ENCODE peak calls at places on chromosomes 7 and 10, in nine cellular contexts. N is AG09319, L is breast epithelium, H is mammary epithelial cell, X is A549, E is lower lobe of right lung, Z is GM06990, I is endodermal cell, A is endothelial cell. V is an unnamed sample.

GRCh38 chr10:18235477-18235876 is 95.3 kb downstream of the CACNB2 start:
- DNase-seq in N (no peak), L (no peak), H (no peak), X (no peak), E (no peak), Z (no peak), I (no peak), A (no peak), V (no peak)

GRCh38 chr7:65946895-65947294 is 35.1 kb downstream of the GUSB start:
- DNase-seq in N (peak), L (no peak), H (peak), X (peak), E (no peak), Z (no peak), I (no peak), A (no peak), V (no peak)

GRCh38 chr7:4270268-4270667 is 411.8 kb upstream of the FOXK1 start:
- DNase-seq in N (no peak), L (no peak), H (no peak), X (no peak), E (no peak), Z (no peak), I (no peak), A (no peak), V (no peak)

GRCh38 chr10:44300666-44301649 is 83.9 kb downstream of the CXCL12 start:
- DNase-seq in N (peak), L (peak), H (peak), X (peak), E (no peak), Z (peak), I (no peak), A (no peak), V (no peak)

GRCh38 chr7:31094271-31094670 is 42.2 kb downstream of the ADCYAP1R1 start:
- DNase-seq in N (no peak), L (no peak), H (no peak), X (no peak), E (no peak), Z (no peak), I (no peak), A (no peak), V (no peak)

GRCh38 chr10:59319854-59320253 is 42.5 kb downstream of the FAM13C start:
- DNase-seq in N (no peak), L (no peak), H (no peak), X (no peak), E (no peak), Z (no peak), I (no peak), A (no peak), V (no peak)

GRCh38 chr7:30925117-30925516 is 13.5 kb downstream of the AQP1 start:
- DNase-seq in N (no peak), L (no peak), H (no peak), X (no peak), E (no peak), Z (no peak), I (peak), A (peak), V (no peak)

GRCh38 chr7:134255814-134256213 is 60.9 kb downstream of the SLC35B4 start:
- DNase-seq in N (no peak), L (no peak), H (no peak), X (peak), E (no peak), Z (no peak), I (peak), A (peak), V (no peak)

GRCh38 chr10:94397549-94398370 is 4.6 kb upstream of the TBC1D12 start:
- DNase-seq in N (no peak), L (no peak), H (no peak), X (peak), E (no peak), Z (no peak), I (no peak), A (no peak), V (no peak)

GRCh38 chr7:131769241-131769640 is 212.8 kb upstream of the PODXL start:
- DNase-seq in N (no peak), L (no peak), H (peak), X (peak), E (no peak), Z (no peak), I (no peak), A (no peak), V (no peak)

DNA sequence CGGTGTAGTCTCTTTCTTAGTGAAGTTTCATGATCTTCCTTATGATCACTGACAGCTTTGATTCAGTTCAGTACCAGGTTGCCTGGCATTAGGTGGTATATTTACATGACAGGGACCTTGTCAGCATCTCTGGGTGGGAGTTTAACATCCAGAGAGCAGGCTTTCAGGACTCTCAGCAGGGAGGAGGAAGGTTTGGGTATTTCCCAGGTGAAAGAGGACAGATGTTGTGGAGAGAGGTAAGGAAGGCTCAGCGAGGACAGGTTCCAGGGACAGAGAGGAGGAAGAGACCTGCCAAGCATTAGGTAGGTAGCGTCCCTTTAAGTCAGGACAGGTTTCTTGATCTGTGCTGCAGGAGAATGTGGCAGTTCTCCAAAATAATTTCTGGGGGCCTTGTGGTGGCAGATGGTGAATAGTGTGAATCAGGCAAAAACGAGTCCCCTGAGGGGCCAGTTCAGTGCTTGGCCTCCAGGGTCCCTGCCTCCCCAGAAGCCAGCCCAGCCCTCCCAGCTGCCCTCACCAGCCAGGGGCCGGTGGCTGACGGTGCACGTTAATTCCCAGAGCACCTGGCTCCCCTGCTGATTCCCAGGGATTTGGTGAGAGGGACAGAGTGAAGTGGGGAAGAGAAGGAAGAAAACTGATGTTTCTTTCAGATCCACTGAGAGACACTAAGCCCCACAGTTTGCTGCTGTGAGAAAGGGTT is 82.0 kb downstream of the VWC2 start:
- DNase-seq in N (no peak), L (no peak), H (no peak), X (no peak), E (no peak), Z (no peak), I (peak), A (no peak), V (peak)
- TF ChIP-seq CTCF in N (no peak), L (no peak), H (no peak), X (no peak), E (no peak), Z (no peak), I (peak), A (no peak), V (no peak)

GRCh38 chr7:110148054-110148453 is 942.9 kb upstream of the LRRN3 start:
- DNase-seq in N (no peak), L (no peak), H (no peak), X (no peak), E (no peak), Z (no peak), I (no peak), A (no peak), V (no peak)
- TF ChIP-seq CTCF in N (no peak), L (no peak), H (no peak), X (no peak), E (no peak), Z (no peak), I (no peak), A (no peak), V (no peak)

GRCh38 chr10:128633864-128634541 is 507.8 kb upstream of the MKI67 start:
- DNase-seq in N (no peak), L (no peak), H (peak), X (no peak), E (no peak), Z (no peak), I (peak), A (no peak), V (no peak)

GRCh38 chr10:128632694-128633093 is 506.5 kb upstream of the MKI67 start:
- DNase-seq in N (no peak), L (no peak), H (no peak), X (no peak), E (no peak), Z (no peak), I (no peak), A (no peak), V (no peak)

GRCh38 chr10:128630787-128631252 is 504.6 kb upstream of the MKI67 start:
- DNase-seq in N (no peak), L (no peak), H (peak), X (no peak), E (no peak), Z (no peak), I (no peak), A (no peak), V (no peak)

GRCh38 chr10:128629111-128630096 is 503.2 kb upstream of the MKI67 start:
- DNase-seq in N (no peak), L (peak), H (peak), X (peak), E (no peak), Z (no peak), I (no peak), A (no peak), V (no peak)

GRCh38 chr10:128631801-128632241 is 505.6 kb upstream of the MKI67 start:
- DNase-seq in N (no peak), L (no peak), H (peak), X (no peak), E (no peak), Z (no peak), I (no peak), A (no peak), V (no peak)
- TF ChIP-seq CTCF in N (peak), L (peak), H (peak), X (no peak), E (peak), Z (peak), I (peak), A (peak), V (peak)

GRCh38 chr10:70747192-70747965 is 37.8 kb downstream of the TBATA start:
- DNase-seq in N (no peak), L (no peak), H (no peak), X (no peak), E (no peak), Z (no peak), I (no peak), A (no peak), V (no peak)
- TF ChIP-seq CTCF in N (no peak), L (no peak), H (no peak), X (no peak), E (no peak), Z (no peak), I (no peak), A (no peak), V (no peak)

GRCh38 chr7:94223375-94224084 is 171.2 kb upstream of the COL1A2 start:
- DNase-seq in N (no peak), L (no peak), H (peak), X (peak), E (no peak), Z (no peak), I (peak), A (peak), V (peak)
- TF ChIP-seq CTCF in N (peak), L (no peak), H (no peak), X (peak), E (peak), Z (peak), I (peak), A (no peak), V (no peak)